ENCODE peak calls at places on chromosome 6, in five cellular contexts. Y is spleen, A is cardiac muscle cell, W is ovary, H is GM23338. X is an unnamed sample.
A peak's percentile ranks its signal among the peaks of the same experiment; 100 is the strongest.

GRCh38 chr6:34067814-34068213 is 78.1 kb downstream of the GRM4 start:
- DNase-seq in H (peak; percentile 50), Y (no peak), W (no peak), A (no peak), X (no peak)

GRCh38 chr6:149900620-149901443 is 2.9 kb upstream of the RAET1E start:
- DNase-seq in W (no peak), A (no peak), Y (peak; percentile 70), H (no peak), X (no peak)

GRCh38 chr6:48641544-48641943 is 530.5 kb upstream of the PTCHD4 start:
- DNase-seq in H (no peak), A (peak; percentile 4), Y (no peak), W (no peak), X (no peak)

GRCh38 chr6:45807610-45808009 is 208.1 kb downstream of the CLIC5 start:
- DNase-seq in W (no peak), A (no peak), Y (no peak), H (no peak), X (no peak)

GRCh38 chr6:131383421-131384411 is 189.3 kb upstream of the ARG1 start:
- DNase-seq in Y (peak; percentile 82), H (no peak), A (no peak), W (no peak), X (no peak)

GRCh38 chr6:111721677-111722219 is 116.1 kb upstream of the TRAF3IP2 start:
- DNase-seq in A (peak; percentile 72), Y (no peak), W (no peak), H (peak; percentile 75), X (no peak)

GRCh38 chr6:72788188-72788587 is 166.3 kb downstream of the KCNQ5 start:
- DNase-seq in H (no peak), A (peak; percentile 39), W (no peak), Y (no peak), X (no peak)

GRCh38 chr6:35874721-35875120 is 46.2 kb downstream of the SRPK1 start:
- DNase-seq in W (no peak), Y (no peak), A (no peak), H (no peak), X (no peak)

GRCh38 chr6:36547646-36548400 is 544 bp upstream of the STK38 start:
- DNase-seq in H (no peak), W (no peak), Y (no peak), A (no peak), X (no peak)

GRCh38 chr6:169323221-169323620 is 69.6 kb upstream of the THBS2 start:
- DNase-seq in Y (no peak), H (no peak), A (no peak), W (no peak), X (no peak)

GRCh38 chr6:37693546-37694250 is 4.0 kb downstream of the MDGA1 start:
- DNase-seq in W (no peak), H (no peak), A (no peak), Y (no peak), X (no peak)

GRCh38 chr6:56691201-56691595 is 48.5 kb upstream of the DST start:
- DNase-seq in A (no peak), H (no peak), W (no peak), Y (no peak), X (no peak)

GRCh38 chr6:145073811-145074210 is 661.5 kb downstream of the EPM2A start:
- DNase-seq in H (no peak), A (no peak), Y (no peak), W (no peak), X (no peak)

GRCh38 chr6:112282217-112282616 is 27.9 kb upstream of the LAMA4 start:
- DNase-seq in H (peak; percentile 14), A (peak; percentile 79), W (peak; percentile 48), Y (no peak), X (peak; percentile 55)

GRCh38 chr6:15752820-15753219 is 90.0 kb upstream of the DTNBP1 start:
- DNase-seq in A (peak; percentile 37), W (no peak), H (peak; percentile 46), Y (no peak), X (no peak)

GRCh38 chr6:162726997-162727346 is 594 bp downstream of the PRKN start:
- DNase-seq in A (peak; percentile 13), Y (no peak), H (no peak), W (no peak), X (no peak)

GRCh38 chr6:13615802-13616140 is 636 bp downstream of the NOL7 start:
- DNase-seq in H (peak; percentile 56), A (peak; percentile 46), Y (peak; percentile 88), W (peak; percentile 46), X (peak; percentile 80)

GRCh38 chr6:47780510-47781356 is 1.1 kb upstream of the OPN5 start:
- DNase-seq in H (peak; percentile 79), W (no peak), Y (no peak), A (peak; percentile 79), X (no peak)

GRCh38 chr6:85490516-85491248 is 40.8 kb downstream of the NT5E start:
- DNase-seq in W (no peak), Y (no peak), H (no peak), A (peak; percentile 39), X (no peak)

GRCh38 chr6:155352812-155353211 is 38.5 kb upstream of the TFB1M start:
- DNase-seq in Y (no peak), A (peak; percentile 66), W (no peak), H (no peak), X (no peak)

GRCh38 chr6:12751694-12752304 is 35.2 kb downstream of the PHACTR1 start:
- DNase-seq in H (peak; percentile 90), W (no peak), Y (no peak), A (peak; percentile 72), X (peak; percentile 22)

GRCh38 chr6:6225885-6226284 is 94.6 kb downstream of the F13A1 start:
- DNase-seq in H (no peak), W (no peak), Y (no peak), A (no peak), X (no peak)

GRCh38 chr6:53171605-53172467 is 23.2 kb upstream of the GCM1 start:
- DNase-seq in H (peak; percentile 80), W (peak; percentile 79), Y (peak; percentile 99), A (peak; percentile 88), X (peak; percentile 86)

GRCh38 chr6:246349-246748 is 45.9 kb upstream of the DUSP22 start:
- DNase-seq in H (no peak), A (peak; percentile 34), Y (no peak), W (no peak), X (no peak)

GRCh38 chr6:37491830-37492208 is 7.9 kb downstream of the CCDC167 start:
- DNase-seq in H (no peak), W (no peak), A (no peak), Y (no peak), X (no peak)

GRCh38 chr6:17431581-17431980 is 38.2 kb downstream of the CAP2 start:
- DNase-seq in Y (no peak), H (peak; percentile 43), W (no peak), A (no peak), X (no peak)

GRCh38 chr6:43817192-43817591 is 47.2 kb downstream of the VEGFA start:
- DNase-seq in W (no peak), Y (no peak), H (peak; percentile 74), A (peak; percentile 41), X (peak; percentile 65)

GRCh38 chr6:142816024-142816423 is 129.0 kb downstream of the HIVEP2 start:
- DNase-seq in W (no peak), A (peak; percentile 26), Y (no peak), H (no peak), X (no peak)

GRCh38 chr6:132320007-132320406 is 81.3 kb downstream of the MOXD1 start:
- DNase-seq in H (no peak), Y (no peak), W (no peak), A (peak; percentile 45), X (no peak)

GRCh38 chr6:167479967-167480653 is 155.2 kb downstream of the TTLL2 start:
- DNase-seq in H (no peak), W (no peak), A (no peak), Y (no peak), X (no peak)

GRCh38 chr6:31663961-31664789 is 622 bp downstream of the GPANK1 start:
- DNase-seq in W (peak; percentile 38), Y (peak; percentile 82), A (peak; percentile 78), H (no peak), X (peak; percentile 46)

DNA sequence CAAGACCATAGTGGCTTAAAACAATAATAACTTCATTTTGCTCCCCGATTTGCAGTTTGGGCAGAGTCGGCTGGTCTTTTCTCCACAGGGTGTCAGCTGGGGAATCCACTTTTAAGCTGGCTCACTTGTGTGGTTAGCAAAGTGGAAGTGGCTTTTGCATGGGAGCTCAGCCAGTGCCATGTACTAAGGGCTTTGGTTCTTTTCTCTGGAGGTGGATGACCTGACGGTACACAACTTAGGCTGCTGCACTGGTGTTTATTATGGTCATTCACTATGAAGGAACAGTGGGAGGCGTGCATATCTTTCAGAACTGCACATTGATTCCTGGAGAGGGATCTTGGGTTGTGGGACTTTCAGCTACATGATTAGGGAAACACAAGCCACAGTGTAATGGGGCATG is 141.0 kb downstream of the OR2B2 start:
- DNase-seq in Y (no peak), H (no peak), A (no peak), W (no peak), X (no peak)
- H3K27me3 ChIP-seq in Y (no peaks in the 10 kb centered on the region), H (peaks cover 93% of the 10 kb centered on the region), A (peaks cover 52% of the 10 kb centered on the region), W (no peaks in the 10 kb centered on the region), X (peaks cover 24% of the 10 kb centered on the region)

DNA sequence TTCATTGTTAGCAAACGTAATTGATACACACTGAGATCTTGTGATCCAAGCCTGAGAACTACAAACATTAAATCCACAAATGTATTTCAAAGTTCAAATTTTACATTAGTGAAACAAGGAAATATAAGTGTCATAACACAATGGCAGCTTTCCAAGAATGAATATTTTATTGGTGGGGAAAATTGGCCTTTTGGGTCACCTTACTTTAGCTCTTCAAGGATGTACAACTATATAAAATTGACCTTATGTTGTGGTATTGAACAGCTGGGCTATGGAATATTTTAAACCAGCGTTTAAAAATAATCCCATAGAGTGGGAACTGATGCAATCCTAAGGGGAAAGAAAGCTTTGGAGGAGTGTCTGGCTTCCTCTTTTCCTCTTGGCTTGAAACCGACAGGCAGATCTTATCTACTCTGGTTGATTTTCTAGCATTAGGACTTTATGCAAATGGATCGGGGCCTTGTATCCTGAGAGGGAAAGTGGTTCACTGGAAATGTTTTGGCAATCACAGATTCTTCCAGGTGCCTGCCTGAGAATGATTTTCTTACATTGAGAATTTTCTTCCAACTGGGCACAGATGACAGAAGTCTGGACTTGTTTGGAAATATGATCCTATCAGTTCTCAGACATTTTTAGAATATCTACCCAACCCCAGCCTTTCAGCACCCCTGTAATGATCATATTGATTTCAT is 184.8 kb upstream of the ECI2 start:
- DNase-seq in W (no peak), A (peak; percentile 74), H (no peak), Y (no peak), X (no peak)
- TF ChIP-seq CTCF in W (no peak), A (no peak), H (no peak), Y (no peak), X (no peak)

DNA sequence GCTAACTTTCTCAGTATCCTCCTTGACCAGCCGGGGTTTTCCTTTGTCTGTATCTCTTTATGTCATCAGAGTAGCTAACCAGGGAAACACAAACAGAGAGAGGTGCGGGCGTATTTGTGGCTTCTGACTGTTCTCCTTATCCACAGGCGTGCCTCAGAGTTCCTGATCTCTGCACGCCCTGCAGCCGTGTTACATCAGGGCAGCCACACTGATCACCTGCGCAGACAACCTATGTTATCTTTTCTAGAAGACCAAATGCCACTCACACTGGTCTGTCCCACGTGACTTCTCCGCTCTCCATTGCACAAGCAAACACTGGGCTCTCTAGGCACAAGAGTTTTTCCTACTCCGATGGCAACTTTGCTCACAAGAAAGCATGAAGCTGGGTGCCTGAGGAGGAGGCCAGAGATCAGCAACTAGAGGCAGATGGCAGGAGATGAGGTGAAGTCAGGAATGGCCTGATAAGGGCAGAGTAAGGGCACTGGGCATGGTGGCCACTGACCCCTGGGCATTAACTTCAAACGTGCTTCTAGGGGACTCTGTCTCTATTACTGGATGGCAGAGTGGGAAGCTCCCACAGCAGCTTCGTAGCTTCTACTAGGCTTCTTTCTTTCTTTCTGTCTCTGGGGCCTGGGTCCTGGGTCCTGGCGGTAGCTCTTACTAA is 4.5 kb downstream of the PDE10A start:
- DNase-seq in A (no peak), W (no peak), H (no peak), Y (no peak), X (no peak)
- H3K27me3 ChIP-seq in A (peaks cover 81% of the 10 kb centered on the region), W (no peaks in the 10 kb centered on the region), H (peaks cover 68% of the 10 kb centered on the region), Y (peaks cover 38% of the 10 kb centered on the region), X (no peaks in the 10 kb centered on the region)

GRCh38 chr6:152642578-152643375 is 5.6 kb upstream of the SYNE1 start:
- DNase-seq in W (peak; percentile 60), Y (peak; percentile 89), H (peak; percentile 87), A (peak; percentile 79), X (peak; percentile 52)
- TF ChIP-seq CTCF in W (peak; percentile 25), Y (peak; percentile 62), H (peak; percentile 74), A (peak; percentile 71), X (peak; percentile 45)

X was measured in psoas muscle.